ENCODE peak calls at places on chromosome 3, in six cellular contexts. V is tibial artery, K is fibroblast of lung, N is colonic mucosa, T is hippocampal formation, Z is cardiac septum. Y is an unnamed sample.

GRCh38 chr3:196186661-196187573 is 24.3 kb downstream of the ZDHHC19 start:
- DNase-seq in N (no peak), V (no peak), T (peak), Z (no peak), K (no peak), Y (no peak)

GRCh38 chr3:119330858-119331257 is 36.7 kb downstream of the ARHGAP31 start:
- DNase-seq in K (no peak), Z (no peak), N (no peak), V (no peak), T (no peak), Y (no peak)

GRCh38 chr3:72547183-72547582 is 301.1 kb downstream of the SHQ1 start:
- DNase-seq in Z (no peak), V (no peak), K (no peak), T (no peak), N (no peak), Y (no peak)

GRCh38 chr3:100429187-100429586 is 27.8 kb downstream of the LNP1 start:
- DNase-seq in Z (no peak), T (no peak), N (no peak), K (no peak), V (no peak), Y (no peak)

GRCh38 chr3:50190921-50191660 is at the start of gene GNAT1:
- DNase-seq in Z (no peak), V (no peak), T (no peak), K (no peak), N (no peak), Y (no peak)

GRCh38 chr3:173709026-173709425 is 311.5 kb downstream of the NLGN1 start:
- DNase-seq in K (no peak), N (no peak), Z (no peak), V (no peak), T (no peak), Y (no peak)

GRCh38 chr3:32882180-32882579 is 64.4 kb downstream of the TRIM71 start:
- DNase-seq in V (no peak), Z (no peak), K (no peak), T (no peak), N (no peak), Y (no peak)

GRCh38 chr3:195907730-195908438 is 467 bp downstream of the TNK2 start:
- DNase-seq in K (no peak), V (peak), Z (peak), N (peak), T (peak), Y (peak)

GRCh38 chr3:66693461-66693912 is 192.7 kb upstream of the LRIG1 start:
- DNase-seq in N (peak), Z (no peak), V (no peak), K (peak), T (peak), Y (no peak)

GRCh38 chr3:113249601-113250000 is 38.2 kb downstream of the BOC start:
- DNase-seq in K (no peak), T (no peak), Z (no peak), V (no peak), N (no peak), Y (no peak)

GRCh38 chr3:58168498-58168897 is 42.3 kb downstream of the DNASE1L3 start:
- DNase-seq in K (no peak), T (no peak), Z (no peak), N (no peak), V (no peak), Y (no peak)

GRCh38 chr3:48015451-48016182 is 599 bp downstream of the MAP4 start:
- DNase-seq in T (no peak), N (no peak), K (peak), Z (no peak), V (no peak), Y (no peak)

GRCh38 chr3:113063126-113063894 is 72.5 kb downstream of the GTPBP8 start:
- DNase-seq in K (no peak), V (no peak), T (no peak), Z (no peak), N (no peak), Y (no peak)

GRCh38 chr3:126945891-126946290 is 37.0 kb upstream of the PLXNA1 start:
- DNase-seq in N (no peak), Z (no peak), V (no peak), K (no peak), T (no peak), Y (no peak)

GRCh38 chr3:59245879-59246501 is 196.2 kb upstream of the CFAP20DC start:
- DNase-seq in K (peak), T (no peak), V (no peak), N (no peak), Z (no peak), Y (no peak)

GRCh38 chr3:45599984-45600650 is 5.6 kb downstream of the LIMD1 start:
- DNase-seq in N (peak), V (no peak), T (no peak), Z (no peak), K (no peak), Y (no peak)

GRCh38 chr3:61718565-61718964 is 157.2 kb downstream of the PTPRG start:
- DNase-seq in K (no peak), N (no peak), Z (no peak), V (no peak), T (no peak), Y (no peak)

GRCh38 chr3:152172465-152172864 is 96.3 kb upstream of the MBNL1 start:
- DNase-seq in N (no peak), Z (no peak), V (no peak), T (no peak), K (peak), Y (no peak)

GRCh38 chr3:123880998-123881561 is 3.1 kb downstream of the MYLK start:
- DNase-seq in K (peak), N (peak), T (no peak), Z (no peak), V (no peak), Y (no peak)

GRCh38 chr3:16864610-16865313 is 20.0 kb upstream of the PLCL2 start:
- DNase-seq in T (no peak), V (no peak), K (peak), Z (no peak), N (no peak), Y (no peak)

GRCh38 chr3:115217678-115218451 is 70.8 kb upstream of the ZBTB20 start:
- DNase-seq in T (no peak), K (peak), Z (no peak), V (no peak), N (peak), Y (no peak)

GRCh38 chr3:45252833-45253232 is 26.7 kb upstream of the TMEM158 start:
- DNase-seq in T (no peak), V (no peak), Z (no peak), N (no peak), K (no peak), Y (no peak)

GRCh38 chr3:109353057-109353456 is 15.7 kb upstream of the DPPA4 start:
- DNase-seq in T (no peak), Z (no peak), V (no peak), K (peak), N (no peak), Y (no peak)

GRCh38 chr3:22939349-22939748 is 263.8 kb upstream of the UBE2E2 start:
- DNase-seq in N (no peak), T (no peak), K (peak), Z (no peak), V (no peak), Y (no peak)

GRCh38 chr3:107637416-107638182 is 114.8 kb downstream of the BBX start:
- DNase-seq in T (no peak), K (no peak), Z (no peak), V (no peak), N (no peak), Y (no peak)

GRCh38 chr3:49554639-49555265 is 475 bp downstream of the BSN start:
- DNase-seq in V (no peak), Z (no peak), N (peak), K (peak), T (no peak), Y (no peak)

GRCh38 chr3:159273608-159274007 is 471.8 kb downstream of the MFSD1 start:
- DNase-seq in V (no peak), Z (no peak), N (peak), T (no peak), K (peak), Y (no peak)